ENCODE peak calls at places on chromosome 13, in four cellular contexts. L is H9, S is IMR-90, I is mesendoderm. M is an unnamed sample.

GRCh38 chr13:96093296-96094006 is 3.5 kb downstream of the HS6ST3 start:
- DNase-seq in L (no peak), S (no peak), I (no peak), M (no peak)

GRCh38 chr13:31431722-31432137 is 232.0 kb downstream of the B3GLCT start:
- DNase-seq in L (peak), S (peak), I (peak), M (peak)

GRCh38 chr13:69474286-69474685 is 633.3 kb upstream of the ATXN8OS start:
- DNase-seq in L (no peak), S (no peak), I (no peak), M (no peak)

GRCh38 chr13:73940098-73940497 is 194.1 kb downstream of the KLF12 start:
- DNase-seq in L (no peak), S (no peak), I (peak), M (no peak)

GRCh38 chr13:31322025-31322424 is 122.2 kb downstream of the B3GLCT start:
- DNase-seq in L (no peak), S (peak), I (no peak), M (no peak)

GRCh38 chr13:67369895-67370660 is 139.9 kb upstream of the PCDH9 start:
- DNase-seq in L (no peak), S (peak), I (peak), M (no peak)

GRCh38 chr13:86633346-86633745 is 834.1 kb upstream of the SLITRK6 start:
- DNase-seq in L (no peak), S (no peak), I (no peak), M (no peak)

GRCh38 chr13:41457589-41458186 is 338 bp downstream of the RGCC start:
- DNase-seq in L (no peak), S (no peak), I (peak), M (no peak)

GRCh38 chr13:95120650-95121049 is 180.6 kb downstream of the ABCC4 start:
- DNase-seq in L (no peak), S (no peak), I (no peak), M (no peak)

GRCh38 chr13:80556291-80556690 is 215.4 kb upstream of the SPRY2 start:
- DNase-seq in L (no peak), S (no peak), I (no peak), M (no peak)

GRCh38 chr13:46403851-46404731 is 17.0 kb upstream of the RUBCNL start:
- DNase-seq in L (no peak), S (no peak), I (peak), M (no peak)

GRCh38 chr13:111267205-111267604 is 53.2 kb upstream of the TEX29 start:
- DNase-seq in L (no peak), S (no peak), I (no peak), M (no peak)

GRCh38 chr13:34416833-34417425 is 525.1 kb upstream of the NBEA start:
- DNase-seq in L (no peak), S (peak), I (no peak), M (no peak)

GRCh38 chr13:83121904-83122303 is 760.4 kb downstream of the SLITRK1 start:
- DNase-seq in L (no peak), S (peak), I (no peak), M (no peak)

GRCh38 chr13:75482070-75482819 is at the start of gene TBC1D4:
- DNase-seq in L (peak), S (peak), I (peak), M (no peak)

GRCh38 chr13:113208424-113209335 is at the start of gene PCID2:
- DNase-seq in L (peak), S (peak), I (peak), M (peak)

GRCh38 chr13:113209336-113209879 is at the start of gene CUL4A:
- DNase-seq in L (peak), S (peak), I (peak), M (no peak)

GRCh38 chr13:113210834-113211233 is 1.4 kb downstream of the CUL4A start:
- DNase-seq in L (no peak), S (no peak), I (no peak), M (no peak)

GRCh38 chr13:113209880-113210421 is 538 bp downstream of the CUL4A start:
- DNase-seq in L (peak), S (peak), I (peak), M (peak)

DNA sequence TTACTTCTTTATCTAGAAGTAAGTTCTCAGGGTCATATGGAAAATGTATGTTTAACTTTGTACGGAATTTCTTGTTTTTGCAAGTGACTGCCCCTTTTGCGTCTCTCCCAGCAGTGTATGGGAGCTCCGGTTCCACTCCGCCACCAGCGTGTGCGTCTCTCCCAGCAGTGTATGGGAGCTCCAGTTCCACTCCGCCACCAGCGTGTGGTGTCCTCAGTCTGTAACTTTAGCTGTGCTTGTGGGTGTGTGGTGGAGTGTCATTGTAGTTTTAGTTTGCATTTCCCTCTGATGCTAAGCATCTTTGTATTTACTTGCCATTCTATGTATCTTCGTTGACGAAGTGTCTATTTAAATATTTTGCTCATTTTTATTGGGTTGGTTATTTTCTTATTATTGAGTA is 2.4 kb downstream of the CUL4A start:
- DNase-seq in L (peak), S (no peak), I (peak), M (no peak)
- H3K4ac ChIP-seq in L (no peak), S (no peak), I (no peak), M (no peak)

GRCh38 chr13:21522130-21522529 is 63.0 kb upstream of the ZDHHC20 start:
- DNase-seq in L (no peak), S (no peak), I (no peak), M (no peak)
- H4K5ac ChIP-seq in L (no peak), S (no peak), I (no peak), M (no peak)

GRCh38 chr13:20414475-20415287 is 111.0 kb downstream of the CRYL1 start:
- DNase-seq in L (peak), S (no peak), I (peak), M (no peak)
- H3K4ac ChIP-seq in L (no peak), S (no peak), I (no peak), M (no peak)

GRCh38 chr13:39481493-39481892 is 121.5 kb downstream of the LHFPL6 start:
- DNase-seq in L (no peak), S (no peak), I (no peak), M (no peak)

GRCh38 chr13:39490136-39490535 is 112.9 kb downstream of the LHFPL6 start:
- DNase-seq in L (peak), S (no peak), I (peak), M (no peak)

GRCh38 chr13:39483326-39483725 is 119.7 kb downstream of the LHFPL6 start:
- DNase-seq in L (no peak), S (peak), I (no peak), M (no peak)

GRCh38 chr13:39484506-39485313 is 118.3 kb downstream of the LHFPL6 start:
- DNase-seq in L (no peak), S (peak), I (peak), M (no peak)

DNA sequence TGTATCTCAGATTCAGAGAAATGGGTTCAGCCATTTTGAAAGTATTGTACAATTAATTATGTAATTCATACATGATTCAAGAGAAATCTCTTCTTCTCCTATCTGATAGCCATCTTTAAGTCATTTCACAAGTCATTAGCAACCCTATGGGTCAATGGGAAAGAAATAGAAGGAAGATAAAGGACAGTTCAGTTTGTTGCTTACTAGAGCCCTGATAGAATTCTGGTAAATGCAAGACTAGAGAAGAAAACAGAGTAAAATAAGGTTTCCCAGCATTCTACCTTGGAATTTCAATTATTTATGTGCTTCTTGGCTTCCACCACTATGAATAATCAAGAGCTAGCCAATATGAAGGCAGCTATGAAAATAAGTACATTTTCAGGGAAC is 117.7 kb downstream of the LHFPL6 start:
- DNase-seq in L (no peak), S (peak), I (peak), M (no peak)
- H4K5ac ChIP-seq in L (no peak), S (no peak), I (no peak), M (no peak)

GRCh38 chr13:52156724-52157251 is 2.6 kb downstream of the NEK3 start:
- DNase-seq in L (no peak), S (peak), I (no peak), M (no peak)

GRCh38 chr13:52161193-52161646 is 1.8 kb upstream of the NEK3 start:
- DNase-seq in L (no peak), S (no peak), I (no peak), M (no peak)

GRCh38 chr13:52158629-52159158 is 703 bp downstream of the NEK3 start:
- DNase-seq in L (no peak), S (peak), I (peak), M (no peak)

GRCh38 chr13:52160053-52160452 is 656 bp upstream of the NEK3 start:
- DNase-seq in L (no peak), S (no peak), I (no peak), M (no peak)

GRCh38 chr13:52159159-52159982 is at the start of gene NEK3:
- DNase-seq in L (peak), S (peak), I (peak), M (peak)
- H3K4ac ChIP-seq in L (no peak), S (peak), I (peak), M (no peak)

GRCh38 chr13:52784591-52785340 is 45.1 kb upstream of the CNMD start:
- DNase-seq in L (no peak), S (no peak), I (no peak), M (no peak)

GRCh38 chr13:52785721-52786120 is 46.1 kb upstream of the CNMD start:
- DNase-seq in L (no peak), S (no peak), I (no peak), M (no peak)

GRCh38 chr13:52783943-52784342 is 44.3 kb upstream of the CNMD start:
- DNase-seq in L (no peak), S (no peak), I (no peak), M (no peak)

GRCh38 chr13:52780092-52780491 is 40.5 kb upstream of the CNMD start:
- DNase-seq in L (no peak), S (no peak), I (no peak), M (no peak)

DNA sequence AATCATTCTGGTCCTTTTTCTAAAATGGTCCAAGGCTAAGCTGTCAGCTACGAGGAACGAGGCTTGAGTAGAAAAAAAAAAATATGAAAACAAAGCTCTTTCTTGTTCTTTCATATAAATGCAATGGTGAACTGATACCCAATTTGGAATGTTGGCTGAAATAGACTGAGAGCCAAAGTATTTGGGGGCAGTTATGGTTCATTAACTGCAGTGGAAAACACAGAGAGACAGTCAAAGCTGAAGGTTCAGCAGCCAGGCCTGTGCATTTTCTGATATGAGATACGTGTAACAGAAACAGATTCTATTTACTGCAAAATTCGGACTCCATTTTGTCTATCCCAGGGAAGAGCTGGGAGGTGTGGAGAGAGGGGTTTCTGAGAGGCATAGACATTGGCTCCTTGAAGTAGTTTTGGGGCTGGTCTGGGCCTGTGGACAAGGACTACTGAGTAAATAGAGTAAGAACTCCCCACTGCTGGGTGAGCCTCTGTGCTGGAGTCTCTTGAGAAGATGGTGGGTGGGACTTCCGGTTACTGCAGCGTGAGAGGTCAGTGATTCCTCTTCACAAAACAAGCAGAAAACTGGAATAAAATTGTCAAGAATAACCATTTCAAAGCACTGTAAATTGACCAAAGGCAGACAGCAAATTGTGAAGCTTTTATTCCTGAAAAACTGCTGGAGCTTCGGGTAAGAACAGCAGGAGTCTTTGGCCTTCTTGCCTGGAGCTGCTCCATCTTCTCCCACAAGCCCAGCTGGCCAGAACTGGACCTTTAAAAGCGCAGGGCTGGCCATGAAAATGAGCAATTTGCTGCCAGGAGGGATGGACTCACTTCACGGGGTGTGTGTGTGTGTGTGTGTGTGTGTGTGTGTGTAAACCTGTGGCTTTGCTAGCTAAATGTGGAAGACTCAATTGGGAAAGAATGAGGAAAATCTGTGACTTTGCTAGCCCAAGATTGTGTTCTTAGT is 43.1 kb upstream of the CNMD start:
- DNase-seq in L (no peak), S (no peak), I (no peak), M (no peak)
- H4K5ac ChIP-seq in L (no peak), S (no peak), I (no peak), M (no peak)

GRCh38 chr13:44276061-44276460 is 97.6 kb upstream of the SERP2 start:
- DNase-seq in L (no peak), S (no peak), I (peak), M (no peak)

GRCh38 chr13:44273216-44273615 is 100.4 kb upstream of the SERP2 start:
- DNase-seq in L (no peak), S (no peak), I (no peak), M (no peak)

GRCh38 chr13:44274838-44275237 is 98.8 kb upstream of the SERP2 start:
- DNase-seq in L (no peak), S (peak), I (no peak), M (no peak)

GRCh38 chr13:44272692-44273091 is 100.9 kb upstream of the SERP2 start:
- DNase-seq in L (no peak), S (peak), I (no peak), M (no peak)

DNA sequence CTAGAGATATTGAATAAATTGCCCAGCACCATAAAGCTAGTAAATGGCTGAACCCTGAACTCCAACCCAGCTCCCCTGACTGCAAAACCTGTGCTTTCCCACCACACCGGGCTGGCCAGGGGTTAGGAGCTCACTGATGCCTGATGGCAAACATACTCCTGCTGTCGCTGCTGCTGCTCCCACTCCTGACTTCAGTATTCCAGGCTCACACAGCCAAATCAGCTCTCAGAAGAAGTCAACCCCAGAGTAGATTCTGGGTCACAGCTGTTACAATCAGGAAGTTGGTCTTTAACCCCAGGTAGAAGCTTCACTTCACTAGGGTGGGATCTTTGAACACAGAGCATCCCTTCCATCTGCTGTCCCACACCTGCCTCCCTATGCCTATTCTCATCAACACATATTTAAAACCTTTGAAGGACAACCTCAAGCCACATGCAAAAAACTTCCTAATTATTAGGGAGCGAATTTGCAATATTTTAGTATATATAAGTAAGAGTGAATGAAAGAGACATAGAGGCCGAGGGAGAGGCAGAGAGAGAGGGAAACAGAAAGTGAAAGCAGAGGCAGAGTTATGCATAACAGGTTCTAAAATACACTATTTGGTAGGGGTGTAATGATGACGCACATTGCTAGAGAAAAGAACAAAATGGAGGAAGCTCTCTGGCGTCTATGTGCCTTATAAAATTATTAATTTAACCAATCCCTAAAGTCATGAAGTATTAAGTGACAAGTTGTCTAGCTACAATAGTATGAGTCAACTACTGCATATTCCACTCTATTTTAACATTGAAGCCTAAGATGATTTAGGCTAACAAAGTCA is 99.4 kb upstream of the SERP2 start:
- DNase-seq in L (no peak), S (peak), I (no peak), M (no peak)
- H3K4ac ChIP-seq in L (no peak), S (peak), I (no peak), M (no peak)